ENCODE peak calls at places on chromosomes 1 and 21, in seven cellular contexts. U is stomach, W is A549, Y is IMR-90, X is spleen, M is suprapubic skin, C is heart left ventricle. D is an unnamed sample.

GRCh38 chr1:174742805-174743653 is 256.7 kb upstream of the CACYBP start:
- DNase-seq in U (no peak), W (no peak), Y (peak; percentile 12), X (no peak), M (no peak), C (no peak), D (no peak)

GRCh38 chr1:159266832-159267231 is 35.3 kb upstream of the FCER1A start:
- DNase-seq in U (no peak), W (no peak), Y (no peak), X (no peak), M (no peak), C (no peak), D (no peak)

GRCh38 chr1:53712276-53712675 is 26.7 kb downstream of the GLIS1 start:
- DNase-seq in U (no peak), W (no peak), Y (no peak), X (no peak), M (no peak), C (no peak), D (no peak)

GRCh38 chr1:171226757-171227370 is 21.4 kb upstream of the FMO1 start:
- DNase-seq in U (peak; percentile 55), W (peak; percentile 43), Y (peak; percentile 80), X (no peak), M (no peak), C (peak; percentile 49), D (no peak)

GRCh38 chr1:116489231-116489697 is 81.6 kb downstream of the CD58 start:
- DNase-seq in U (peak; percentile 46), W (no peak), Y (peak; percentile 32), X (no peak), M (no peak), C (no peak), D (no peak)

GRCh38 chr1:21857840-21858670 is 46.0 kb downstream of the LDLRAD2 start:
- DNase-seq in U (no peak), W (no peak), Y (no peak), X (no peak), M (no peak), C (peak; percentile 11), D (no peak)

GRCh38 chr1:93649231-93649630 is 32.4 kb downstream of the BCAR3 start:
- DNase-seq in U (no peak), W (no peak), Y (peak; percentile 27), X (no peak), M (no peak), C (no peak), D (no peak)

GRCh38 chr1:193763313-193763712 is 576.9 kb upstream of the B3GALT2 start:
- DNase-seq in U (no peak), W (no peak), Y (peak; percentile 27), X (no peak), M (no peak), C (no peak), D (no peak)

GRCh38 chr1:182056596-182057366 is 4.7 kb downstream of the ZNF648 start:
- DNase-seq in U (no peak), W (no peak), Y (no peak), X (no peak), M (no peak), C (no peak), D (no peak)

GRCh38 chr1:235399661-235400060 is 32.4 kb downstream of the TBCE start:
- DNase-seq in U (no peak), W (no peak), Y (no peak), X (no peak), M (no peak), C (no peak), D (no peak)

GRCh38 chr1:234656070-234656875 is 46.3 kb upstream of the IRF2BP2 start:
- DNase-seq in U (no peak), W (no peak), Y (peak; percentile 6), X (no peak), M (no peak), C (no peak), D (no peak)

GRCh38 chr1:202578001-202578500 is 132.2 kb downstream of the SYT2 start:
- DNase-seq in U (no peak), W (no peak), Y (peak; percentile 87), X (no peak), M (no peak), C (no peak), D (no peak)

GRCh38 chr21:36150192-36150711 is 6.4 kb upstream of the DOP1B start:
- DNase-seq in U (no peak), W (no peak), Y (peak; percentile 54), X (no peak), M (no peak), C (peak; percentile 48), D (peak; percentile 56)

GRCh38 chr1:213958346-213958745 is 29.4 kb upstream of the PROX1 start:
- DNase-seq in U (no peak), W (no peak), Y (no peak), X (no peak), M (no peak), C (no peak), D (no peak)

GRCh38 chr1:220067246-220068204 is 21.2 kb upstream of the EPRS1 start:
- DNase-seq in U (no peak), W (no peak), Y (peak; percentile 66), X (no peak), M (no peak), C (no peak), D (no peak)

GRCh38 chr1:7489586-7489985 is 281.5 kb upstream of the VAMP3 start:
- DNase-seq in U (no peak), W (no peak), Y (no peak), X (no peak), M (no peak), C (no peak), D (no peak)

GRCh38 chr1:19734472-19734999 is 65.2 kb downstream of the TMCO4 start:
- DNase-seq in U (no peak), W (no peak), Y (peak; percentile 27), X (no peak), M (no peak), C (no peak), D (no peak)

GRCh38 chr1:110035236-110035752 is 870 bp downstream of the STRIP1 start:
- DNase-seq in U (no peak), W (no peak), Y (peak; percentile 16), X (no peak), M (no peak), C (no peak), D (no peak)

GRCh38 chr1:183226361-183226760 is 40.3 kb downstream of the LAMC2 start:
- DNase-seq in U (no peak), W (no peak), Y (no peak), X (no peak), M (no peak), C (no peak), D (no peak)

DNA sequence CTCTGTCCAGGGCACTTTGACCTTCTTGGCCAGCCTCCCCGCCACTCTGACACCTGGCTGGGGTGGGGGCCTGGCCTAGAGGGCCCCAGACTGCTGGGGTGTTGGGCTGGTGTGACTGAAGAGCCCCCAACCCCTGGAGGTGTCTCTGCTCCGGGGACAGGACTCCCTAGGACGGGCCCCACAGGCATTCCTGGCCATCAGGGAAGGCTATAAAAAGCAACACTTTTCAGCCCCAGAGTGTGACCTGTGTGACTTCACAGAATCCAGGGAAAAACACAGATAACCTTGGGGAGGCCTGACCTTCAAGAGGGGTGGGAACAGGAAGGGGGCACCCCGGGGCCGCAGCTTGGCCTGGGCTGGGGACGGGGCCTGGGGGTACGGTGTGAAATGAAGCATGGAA is 24.0 kb upstream of the CASZ1 start:
- DNase-seq in U (no peak), W (no peak), Y (no peak), X (no peak), M (no peak), C (peak; percentile 52), D (no peak)
- TF ChIP-seq POLR2A in U (no peak), W (no peak), Y (no peak), X (no peak), M (no peak), C (no peak), D (no peak)

DNA sequence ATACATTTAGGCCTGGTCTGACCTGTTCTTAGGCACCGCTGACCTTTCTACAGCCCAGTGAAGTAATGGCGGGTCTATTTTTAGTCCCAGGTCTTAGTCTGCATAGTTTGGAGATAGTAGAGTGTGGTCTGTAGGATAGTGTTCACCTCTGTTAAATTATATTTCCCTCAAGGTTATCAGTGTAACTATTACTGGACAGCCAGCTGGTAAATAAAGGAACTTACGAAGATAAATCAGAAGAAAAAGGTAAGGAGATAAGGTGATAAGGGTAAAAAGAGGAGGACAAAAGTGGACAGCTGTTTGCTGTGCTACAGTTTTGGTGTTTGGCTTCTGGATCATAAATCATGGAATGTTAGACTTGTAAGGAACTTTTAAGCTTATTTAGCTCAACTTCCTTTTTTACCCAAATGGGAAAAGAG is 8.7 kb downstream of the XPR1 start:
- DNase-seq in U (no peak), W (no peak), Y (no peak), X (no peak), M (no peak), C (no peak), D (no peak)
- H3K27ac ChIP-seq in U (no peak overlapping the region), W (no peak overlapping the region), Y (no peak overlapping the region), X (no peak overlapping the region), M (no peak overlapping the region), C (peak overlapping the region; percentile 75), D (no peak overlapping the region)

GRCh38 chr1:23827717-23828116 is 2.5 kb upstream of the HMGCL start:
- DNase-seq in U (no peak), W (no peak), Y (no peak), X (no peak), M (no peak), C (no peak), D (no peak)

GRCh38 chr1:23823767-23824166 is 1.5 kb downstream of the HMGCL start:
- DNase-seq in U (no peak), W (no peak), Y (no peak), X (no peak), M (no peak), C (no peak), D (no peak)

GRCh38 chr1:23825762-23826522 is 713 bp upstream of the HMGCL start:
- DNase-seq in U (no peak), W (no peak), Y (no peak), X (no peak), M (no peak), C (no peak), D (no peak)

GRCh38 chr1:23824711-23825075 is 536 bp downstream of the HMGCL start:
- DNase-seq in U (no peak), W (no peak), Y (no peak), X (no peak), M (no peak), C (no peak), D (no peak)

GRCh38 chr1:23825076-23825761 is at the start of gene HMGCL:
- DNase-seq in U (peak; percentile 93), W (peak; percentile 83), Y (peak; percentile 84), X (peak; percentile 97), M (peak; percentile 95), C (peak; percentile 93), D (peak; percentile 90)
- TF ChIP-seq POLR2A in U (no peak), W (peak; percentile 84), Y (peak; percentile 94), X (peak; percentile 65), M (peak; percentile 80), C (peak; percentile 85), D (peak; percentile 86)

DNA sequence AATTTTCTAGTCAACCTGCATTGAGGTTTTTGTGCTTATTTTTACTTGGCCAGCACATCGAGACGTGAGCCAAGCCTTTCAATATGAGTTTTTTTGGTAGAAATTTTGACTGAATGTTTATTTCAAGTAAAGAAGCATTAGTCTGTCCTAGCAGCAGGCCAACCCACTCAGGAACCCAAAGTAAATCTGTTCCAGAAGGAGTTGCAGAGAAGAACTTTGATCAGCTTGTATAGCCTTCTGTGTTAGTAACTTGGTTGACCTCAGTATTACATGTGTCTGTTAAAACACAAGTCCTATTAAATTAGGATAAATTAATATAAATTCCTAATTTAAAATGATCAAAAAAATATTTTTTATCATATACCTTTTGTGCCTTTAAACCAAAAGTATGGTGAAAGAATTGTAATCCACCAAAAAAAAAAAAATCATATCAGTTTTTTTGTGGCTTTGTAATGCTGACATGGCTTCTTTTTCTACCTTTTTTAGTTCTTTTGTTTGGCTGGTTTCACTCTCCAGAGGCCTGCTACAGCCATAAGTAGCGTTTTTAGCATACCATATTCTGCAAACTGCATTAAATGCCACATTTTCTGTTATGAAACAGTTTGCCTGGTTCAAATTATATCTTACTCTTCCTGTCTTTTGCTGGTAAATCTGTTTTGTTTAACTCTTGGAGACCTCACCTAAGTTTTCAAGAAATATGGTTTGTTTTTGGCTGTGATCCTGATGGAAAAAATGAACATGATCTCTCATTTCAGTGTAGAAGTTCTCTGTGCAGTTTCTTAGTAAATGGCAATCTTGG is 39.5 kb downstream of the ATF6 start:
- DNase-seq in U (no peak), W (no peak), Y (no peak), X (no peak), M (no peak), C (no peak), D (no peak)
- H3K27ac ChIP-seq in U (no peak overlapping the region), W (no peak overlapping the region), Y (no peak overlapping the region), X (no peak overlapping the region), M (no peak overlapping the region), C (no peak overlapping the region), D (no peak overlapping the region)

D was measured in uterus.